ENCODE peak calls at places on chromosomes 16 and 17, in ten cellular contexts. E is A549, K is esophagus squamous epithelium, D is ovary, B is IMR-90, C is uterus, Q is Peyer's patch, I is endothelial cell of umbilical vein, O is gastrocnemius medialis, F is stomach. R is an unnamed sample.

GRCh38 chr17:50214986-50215730 is 13.7 kb upstream of the COL1A1 start:
- DNase-seq in F (no peak), C (peak), I (no peak), B (no peak), O (no peak), Q (no peak), K (no peak), E (no peak), D (no peak), R (no peak)

GRCh38 chr17:79075433-79075805 is 795 bp downstream of the ENGASE start:
- DNase-seq in B (no peak), O (no peak), F (no peak), D (no peak), Q (no peak), C (no peak), K (no peak), I (peak), E (no peak), R (no peak)

GRCh38 chr16:78513838-78514237 is 414.4 kb downstream of the WWOX start:
- DNase-seq in K (no peak), D (no peak), Q (no peak), C (no peak), F (no peak), I (no peak), O (no peak), E (no peak), B (no peak), R (no peak)

GRCh38 chr17:37696366-37696765 is 48.5 kb downstream of the HNF1B start:
- DNase-seq in C (no peak), I (no peak), E (no peak), F (no peak), Q (no peak), O (no peak), D (no peak), K (no peak), B (no peak), R (no peak)

GRCh38 chr17:17966399-17966798 is 5.8 kb downstream of the TOM1L2 start:
- DNase-seq in Q (no peak), O (no peak), E (no peak), K (no peak), D (no peak), C (no peak), F (no peak), I (no peak), B (no peak), R (no peak)

GRCh38 chr16:24729967-24730815 is 740 bp downstream of the TNRC6A start:
- DNase-seq in F (peak), C (peak), D (peak), K (no peak), B (peak), I (peak), E (peak), Q (peak), O (peak), R (no peak)

GRCh38 chr17:32783602-32784001 is 93.3 kb downstream of the MYO1D start:
- DNase-seq in Q (no peak), D (no peak), K (no peak), I (peak), E (peak), C (no peak), B (peak), O (no peak), F (no peak), R (no peak)

GRCh38 chr17:58525239-58525638 is 10.8 kb upstream of the MTMR4 start:
- DNase-seq in F (no peak), E (no peak), K (no peak), B (peak), Q (no peak), C (peak), D (peak), O (no peak), I (peak), R (no peak)

GRCh38 chr16:51532551-51532950 is 381.5 kb upstream of the SALL1 start:
- DNase-seq in F (no peak), B (no peak), K (no peak), D (no peak), I (no peak), C (no peak), Q (no peak), E (no peak), O (no peak), R (no peak)

GRCh38 chr16:67549240-67549639 is 13.1 kb upstream of the CTCF start:
- DNase-seq in I (no peak), Q (no peak), C (no peak), D (no peak), F (no peak), K (no peak), O (no peak), B (no peak), E (no peak), R (no peak)

GRCh38 chr17:72121164-72122001 is 563 bp downstream of the SOX9 start:
- DNase-seq in D (no peak), O (peak), K (no peak), B (peak), Q (peak), F (peak), I (no peak), C (no peak), E (peak), R (no peak)
- H3K27ac ChIP-seq in D (no peak), O (peak), K (peak), B (peak), Q (peak), F (peak), I (no peak), C (no peak), E (peak), R (no peak)

DNA sequence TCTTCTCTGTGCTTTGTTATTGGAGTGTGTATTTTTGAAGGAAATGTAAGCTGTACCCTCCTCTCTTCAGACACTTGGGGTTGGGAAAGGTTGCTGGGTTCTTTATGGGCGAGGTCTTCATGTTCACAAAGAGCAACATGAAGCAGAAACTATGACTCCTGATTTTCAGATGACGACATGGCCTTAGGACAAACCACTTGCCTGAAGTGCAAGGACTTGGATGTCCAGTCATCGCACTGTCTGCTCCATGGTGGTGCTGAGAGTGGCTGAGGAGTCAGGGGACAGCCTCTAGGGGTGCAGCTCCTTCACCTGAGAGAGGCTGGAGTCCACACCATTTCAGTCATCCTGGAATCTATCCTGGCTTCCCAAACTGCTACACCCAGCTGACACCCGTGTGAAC is 183.9 kb upstream of the CDH5 start:
- DNase-seq in F (no peak), D (no peak), C (no peak), O (no peak), I (no peak), K (no peak), B (no peak), E (no peak), Q (no peak), R (no peak)
- TF ChIP-seq POLR2A in F (no peak), D (no peak), C (no peak), O (no peak), I (no peak), K (no peak), B (no peak), E (no peak), Q (no peak), R (no peak)

GRCh38 chr17:31564883-31565297 is 173.4 kb downstream of the RAB11FIP4 start:
- DNase-seq in B (peak), F (no peak), Q (no peak), O (no peak), E (no peak), C (peak), D (no peak), K (no peak), I (no peak), R (no peak)
- H3K27ac ChIP-seq in B (peak), F (peak), Q (no peak), O (no peak), E (peak), C (peak), D (no peak), K (peak), I (no peak), R (peak)

GRCh38 chr17:40443196-40443987 is at the start of gene IGFBP4:
- DNase-seq in Q (peak), D (peak), F (peak), O (peak), B (peak), C (peak), E (peak), K (no peak), I (peak), R (peak)
- TF ChIP-seq POLR2A in Q (peak), D (peak), F (no peak), O (peak), B (peak), C (peak), E (peak), K (no peak), I (peak), R (peak)

DNA sequence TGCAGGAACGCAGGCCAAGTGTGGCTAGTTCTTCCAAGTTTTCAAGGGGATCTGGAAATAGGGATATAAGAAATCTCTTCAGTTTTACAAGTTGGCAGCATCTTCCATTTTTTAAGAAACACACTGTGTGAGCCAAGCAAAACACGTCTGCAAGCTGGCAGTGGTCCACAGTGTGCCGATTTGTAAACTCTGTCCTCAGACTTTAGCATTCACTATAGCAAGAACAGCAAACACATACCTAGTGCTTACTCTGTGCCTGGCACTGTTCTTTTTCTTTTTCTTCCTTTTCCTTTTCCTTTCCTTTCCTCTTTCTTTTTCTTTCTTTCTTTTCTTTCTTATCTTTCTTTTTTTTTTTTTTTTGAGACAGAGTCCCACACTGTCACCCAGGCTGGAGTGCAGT is 2.9 kb downstream of the ORAI3 start:
- DNase-seq in Q (no peak), B (peak), F (peak), O (no peak), D (peak), C (peak), E (no peak), K (no peak), I (peak), R (peak)
- H3K27ac ChIP-seq in Q (no peak), B (no peak), F (peak), O (peak), D (no peak), C (peak), E (no peak), K (peak), I (no peak), R (peak)

DNA sequence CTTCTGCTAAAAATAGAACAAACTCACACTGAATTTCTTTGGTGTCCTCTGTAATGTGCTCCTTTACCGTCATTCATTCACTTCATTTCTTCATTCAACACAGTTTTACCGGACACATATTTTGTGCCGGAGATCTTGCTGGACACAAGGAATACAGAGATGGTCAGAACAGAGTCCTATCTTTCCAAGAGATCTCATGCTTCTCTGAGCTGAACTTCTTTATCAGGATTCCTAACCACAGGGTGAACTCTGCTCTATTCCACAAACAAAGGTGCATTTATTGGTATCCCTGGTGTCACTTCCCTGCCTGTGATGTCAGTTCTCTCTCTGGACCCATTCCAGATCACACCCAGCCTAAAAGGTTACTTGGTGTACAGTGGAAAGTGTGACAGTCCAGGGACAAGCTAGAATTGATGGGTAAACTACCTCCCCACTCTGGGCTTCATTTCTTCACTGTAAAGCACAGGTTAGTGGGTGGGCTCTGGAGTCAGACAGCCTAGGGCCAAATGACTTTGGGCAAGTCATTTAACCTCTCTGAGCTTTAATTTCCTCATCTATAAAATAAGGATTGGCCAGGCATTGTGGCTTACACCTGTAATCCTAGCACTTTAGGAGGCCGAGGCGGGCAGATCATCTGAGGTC is 4.2 kb downstream of the IFI35 start:
- DNase-seq in B (no peak), D (no peak), E (no peak), C (no peak), O (no peak), F (no peak), K (no peak), I (no peak), Q (no peak), R (no peak)
- TF ChIP-seq POLR2A in B (no peak), D (no peak), E (no peak), C (no peak), O (peak), F (no peak), K (no peak), I (no peak), Q (peak), R (no peak)

DNA sequence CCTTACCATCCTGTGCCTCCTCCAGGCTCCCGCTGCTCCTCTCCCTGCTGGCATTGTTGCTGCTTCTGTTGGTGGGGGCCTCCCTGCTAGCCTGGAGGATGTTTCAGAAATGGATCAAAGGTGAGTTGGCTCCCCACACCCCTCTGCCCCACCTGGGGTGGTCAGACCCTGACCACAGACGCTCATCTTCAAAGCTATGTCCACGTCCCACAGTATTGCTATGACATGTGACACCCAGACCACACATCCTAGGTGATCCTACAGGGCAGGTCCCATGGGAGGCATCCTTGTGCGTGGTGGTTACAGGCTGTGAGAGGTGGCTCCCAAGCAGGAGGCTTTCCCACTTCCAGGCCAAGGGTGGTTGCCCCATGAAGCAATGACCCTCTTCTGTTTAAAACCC is 11.0 kb downstream of the CD300A start:
- DNase-seq in I (no peak), K (no peak), D (no peak), B (no peak), E (no peak), O (no peak), F (no peak), Q (no peak), C (no peak), R (no peak)
- H3K27ac ChIP-seq in I (no peak), K (no peak), D (no peak), B (no peak), E (no peak), O (no peak), F (no peak), Q (peak), C (no peak), R (no peak)

GRCh38 chr16:69563605-69564580 is 1.9 kb upstream of the NFAT5 start:
- DNase-seq in Q (no peak), C (no peak), F (no peak), K (no peak), B (peak), I (peak), E (no peak), O (no peak), D (no peak), R (no peak)
- TF ChIP-seq POLR2A in Q (no peak), C (no peak), F (no peak), K (no peak), B (no peak), I (peak), E (no peak), O (no peak), D (no peak), R (no peak)